ENCODE peak calls at places on chromosome X, in eight cellular contexts. H is suprapubic skin, L is SK-N-SH, Y is stomach, F is A549, X is esophagus muscularis mucosa, J is ovary, A is upper lobe of left lung. Q is an unnamed sample.

GRCh38 chrX:48956728-48957414 is 536 bp downstream of the OTUD5 start:
- DNase-seq in H (no peak), L (no peak), Y (peak; percentile 41), F (no peak), X (no peak), J (peak; percentile 46), A (no peak), Q (no peak)

GRCh38 chrX:110414679-110415439 is 56.2 kb downstream of the RTL9 start:
- DNase-seq in H (no peak), L (no peak), Y (no peak), F (no peak), X (no peak), J (no peak), A (no peak), Q (no peak)

GRCh38 chrX:121641560-121641959 is 594.1 kb downstream of the GLUD2 start:
- DNase-seq in H (no peak), L (no peak), Y (no peak), F (peak; percentile 1), X (no peak), J (no peak), A (no peak), Q (no peak)

GRCh38 chrX:151073767-151074166 is 90.6 kb downstream of the HMGB3 start:
- DNase-seq in H (no peak), L (no peak), Y (no peak), F (no peak), X (no peak), J (no peak), A (no peak), Q (no peak)

GRCh38 chrX:50036481-50036880 is 114.1 kb downstream of the CLCN5 start:
- DNase-seq in H (no peak), L (no peak), Y (no peak), F (no peak), X (no peak), J (no peak), A (no peak), Q (no peak)

GRCh38 chrX:150683536-150684146 is 9.6 kb upstream of the MTMR1 start:
- DNase-seq in H (no peak), L (peak; percentile 43), Y (no peak), F (peak; percentile 50), X (no peak), J (no peak), A (no peak), Q (no peak)

GRCh38 chrX:20529301-20529700 is 262.6 kb upstream of the RPS6KA3 start:
- DNase-seq in H (no peak), L (no peak), Y (no peak), F (no peak), X (no peak), J (no peak), A (no peak), Q (no peak)

GRCh38 chrX:56564182-56564885 is 907 bp downstream of the UBQLN2 start:
- DNase-seq in H (no peak), L (peak; percentile 27), Y (no peak), F (peak; percentile 18), X (no peak), J (peak; percentile 38), A (no peak), Q (no peak)

GRCh38 chrX:68945603-68946228 is 116.9 kb downstream of the EFNB1 start:
- DNase-seq in H (no peak), L (no peak), Y (no peak), F (peak; percentile 10), X (peak; percentile 34), J (no peak), A (no peak), Q (no peak)

DNA sequence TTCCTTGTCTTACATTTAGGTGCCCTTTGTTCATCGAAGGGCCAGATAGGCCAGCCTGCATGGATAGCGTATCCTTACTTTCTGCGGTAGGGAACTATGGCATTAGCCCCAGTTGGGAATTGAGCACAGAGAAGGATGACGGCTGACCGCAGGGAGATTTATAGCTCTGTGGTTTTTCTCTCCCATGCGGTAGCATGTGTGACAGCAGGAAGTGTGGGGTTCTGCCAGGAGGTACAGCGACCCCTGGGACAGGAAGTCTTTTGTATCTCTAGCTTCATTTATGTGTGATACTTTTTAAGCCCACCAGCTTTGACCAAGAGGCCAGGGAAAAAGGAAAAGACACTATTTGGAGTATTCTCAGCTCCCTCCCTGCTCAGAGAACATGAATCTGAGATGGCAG is 33.1 kb downstream of the GAB3 start:
- DNase-seq in H (no peak), L (peak; percentile 7), Y (no peak), F (no peak), X (no peak), J (no peak), A (no peak), Q (no peak)
- TF ChIP-seq EP300 in H (no peak), L (no peak), Y (no peak), F (no peak), X (no peak), J (no peak), A (no peak), Q (no peak)

GRCh38 chrX:41276661-41277506 is 57.1 kb upstream of the DDX3X start:
- DNase-seq in H (no peak), L (no peak), Y (no peak), F (no peak), X (no peak), J (no peak), A (no peak), Q (no peak)
- H3K4me3 ChIP-seq in H (peak overlapping the region; percentile 53), L (peak overlapping the region; percentile 54), Y (peak overlapping the region; percentile 53), F (peak overlapping the region; percentile 54), X (peak overlapping the region; percentile 55), J (peak overlapping the region; percentile 46), A (peak overlapping the region; percentile 57), Q (peak overlapping the region; percentile 45)

DNA sequence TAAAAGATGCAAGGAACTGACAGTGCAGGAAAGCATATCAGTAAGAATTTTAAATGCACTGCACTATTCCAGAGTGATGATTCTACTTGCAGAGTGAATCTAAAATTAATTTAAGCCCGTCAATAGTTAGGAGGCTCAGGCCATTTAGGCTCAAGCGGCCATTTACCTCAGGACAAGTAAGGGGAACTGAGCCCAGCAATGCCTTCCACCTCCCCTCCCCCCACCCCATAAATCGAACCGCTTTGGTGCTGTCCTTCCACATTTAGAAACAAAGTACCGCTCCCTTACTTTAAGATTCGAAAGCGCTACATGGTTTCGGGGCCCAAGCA is 665 bp downstream of the RBM41 start:
- DNase-seq in H (no peak), L (peak; percentile 39), Y (no peak), F (no peak), X (no peak), J (no peak), A (no peak), Q (no peak)
- H3K27ac ChIP-seq in H (no peak overlapping the region), L (peak overlapping the region; percentile 46), Y (peak overlapping the region; percentile 68), F (peak overlapping the region; percentile 93), X (peak overlapping the region; percentile 79), J (no peak overlapping the region), A (peak overlapping the region; percentile 75), Q (peak overlapping the region; percentile 75)

DNA sequence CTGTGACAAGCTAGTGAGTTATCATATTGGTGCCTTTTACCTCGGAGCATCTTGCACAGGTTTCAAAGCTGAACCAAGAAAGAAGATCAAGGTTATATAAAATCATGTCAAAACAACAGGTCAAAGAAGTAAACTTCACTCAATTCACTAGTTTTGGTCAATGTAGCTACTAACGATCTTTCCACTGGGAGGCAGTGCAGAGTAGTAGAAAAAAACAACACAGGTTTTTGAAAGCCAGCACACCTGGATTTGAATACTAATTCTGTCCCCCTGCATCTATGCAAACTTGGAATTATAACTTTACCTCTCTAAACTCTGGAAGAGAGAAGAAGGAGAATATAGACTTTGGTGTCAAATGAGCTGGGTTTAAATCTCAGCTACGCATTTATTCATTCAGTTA is 266.1 kb downstream of the GRIA3 start:
- DNase-seq in H (no peak), L (no peak), Y (no peak), F (peak; percentile 17), X (no peak), J (no peak), A (no peak), Q (no peak)
- TF ChIP-seq EP300 in H (no peak), L (no peak), Y (no peak), F (no peak), X (no peak), J (no peak), A (no peak), Q (no peak)

GRCh38 chrX:11478036-11478435 is 184.8 kb downstream of the AMELX start:
- DNase-seq in H (no peak), L (no peak), Y (no peak), F (no peak), X (no peak), J (no peak), A (no peak), Q (no peak)

GRCh38 chrX:11472879-11473278 is 179.7 kb downstream of the AMELX start:
- DNase-seq in H (no peak), L (no peak), Y (no peak), F (no peak), X (no peak), J (no peak), A (no peak), Q (peak; percentile 8)

GRCh38 chrX:11472381-11472780 is 179.2 kb downstream of the AMELX start:
- DNase-seq in H (no peak), L (no peak), Y (no peak), F (no peak), X (no peak), J (no peak), A (no peak), Q (no peak)

GRCh38 chrX:11474021-11474420 is 180.8 kb downstream of the AMELX start:
- DNase-seq in H (no peak), L (no peak), Y (no peak), F (no peak), X (no peak), J (no peak), A (no peak), Q (no peak)

DNA sequence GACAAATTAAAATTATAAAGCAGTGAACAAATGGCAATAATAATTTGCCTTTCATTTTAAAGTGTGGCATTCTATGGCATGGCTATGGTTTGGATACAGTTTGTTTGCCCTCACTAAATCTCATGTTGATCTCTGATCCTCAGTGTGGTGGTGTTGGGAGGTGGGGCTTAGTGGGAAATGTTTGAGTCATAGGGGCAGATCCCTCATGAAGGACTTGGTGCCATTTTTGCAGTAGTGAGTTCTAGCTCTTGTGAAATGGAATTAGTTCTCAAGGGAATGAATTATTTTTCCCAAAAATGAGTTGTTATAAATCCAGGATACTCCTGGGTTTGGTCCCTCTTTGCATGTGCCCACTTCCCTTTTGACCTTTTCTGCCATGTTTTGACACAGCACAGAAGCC is 181.4 kb downstream of the AMELX start:
- DNase-seq in H (no peak), L (no peak), Y (no peak), F (no peak), X (no peak), J (no peak), A (no peak), Q (no peak)
- H3K4me3 ChIP-seq in H (no peak overlapping the region), L (no peak overlapping the region), Y (no peak overlapping the region), F (no peak overlapping the region), X (no peak overlapping the region), J (no peak overlapping the region), A (no peak overlapping the region), Q (no peak overlapping the region)